ENCODE peak calls at places on chromosomes 6 and 20, in five cellular contexts. V, J, W, H and I are unnamed samples.

GRCh38 chr20:63475209-63475608 is 2.8 kb upstream of the KCNQ2 start:
- DNase-seq in W (no peak), V (peak), J (peak), H (no peak), I (peak)

GRCh38 chr6:36177166-36177565 is 19.4 kb upstream of the BRPF3 start:
- DNase-seq in V (no peak), W (no peak), J (no peak), H (no peak), I (no peak)

GRCh38 chr20:57061058-57061900 is 205.2 kb downstream of the BMP7 start:
- DNase-seq in H (no peak), V (no peak), J (peak), W (no peak), I (peak)

GRCh38 chr6:29617782-29618557 is 15.0 kb downstream of the GABBR1 start:
- DNase-seq in V (no peak), W (no peak), H (no peak), J (no peak), I (no peak)

GRCh38 chr6:45445749-45446454 is 68.2 kb upstream of the SUPT3H start:
- DNase-seq in J (peak), V (no peak), H (peak), W (no peak), I (peak)

GRCh38 chr20:561437-562231 is 18.0 kb upstream of the CSNK2A1 start:
- DNase-seq in H (no peak), V (peak), W (no peak), J (peak), I (peak)

GRCh38 chr6:87722831-87723726 is 21.0 kb upstream of the AKIRIN2 start:
- DNase-seq in H (peak), J (peak), V (no peak), W (no peak), I (peak)

GRCh38 chr6:15403094-15403493 is 157.2 kb downstream of the JARID2 start:
- DNase-seq in V (no peak), H (no peak), J (no peak), W (no peak), I (no peak)

GRCh38 chr6:136647363-136647763 is 97.1 kb upstream of the MAP7 start:
- DNase-seq in W (no peak), J (peak), H (peak), V (peak), I (peak)

GRCh38 chr6:142045380-142046270 is 87.1 kb upstream of the GJE1 start:
- DNase-seq in H (no peak), V (no peak), W (no peak), J (peak), I (no peak)

GRCh38 chr6:63527658-63528514 is 44.4 kb upstream of the LOC128125822 start:
- DNase-seq in W (no peak), J (peak), H (peak), V (no peak), I (peak)

GRCh38 chr6:122692175-122692598 is 82.0 kb downstream of the PKIB start:
- DNase-seq in W (no peak), J (peak), V (no peak), H (peak), I (peak)

GRCh38 chr20:42063176-42063575 is 445.0 kb upstream of the CHD6 start:
- DNase-seq in J (no peak), H (no peak), W (no peak), V (no peak), I (no peak)

GRCh38 chr20:19926581-19926980 is 90.6 kb upstream of the NAA20 start:
- DNase-seq in H (no peak), W (no peak), V (no peak), J (no peak), I (no peak)